ENCODE peak calls at places on chromosomes 11 and 22, in nine cellular contexts. One of them, this sample, is unnamed. For H3K4me1, the result is how much of the 10 kb centered on the place peaks cover.

GRCh38 chr11:94767701-94768601 is at the start of gene AMOTL1:
- DNase-seq in K562: peak
- DNase-seq in adrenal gland: peak
- DNase-seq in prostate gland: peak
- DNase-seq in body of pancreas: peak
- DNase-seq in IMR-90: peak
- DNase-seq in stomach: peak
- DNase-seq in tibial nerve: peak
- DNase-seq in A549: no peak
- DNase-seq in this sample: peak

GRCh38 chr11:43516316-43516820 is 157.6 kb downstream of the TTC17 start:
- DNase-seq in A549: no peak
- DNase-seq in adrenal gland: no peak
- DNase-seq in IMR-90: no peak
- DNase-seq in tibial nerve: no peak
- DNase-seq in stomach: no peak
- DNase-seq in body of pancreas: no peak
- DNase-seq in K562: no peak
- DNase-seq in prostate gland: no peak
- DNase-seq in this sample: no peak

GRCh38 chr11:4044971-4045646 is 49.5 kb upstream of the RRM1 start:
- DNase-seq in K562: no peak
- DNase-seq in prostate gland: peak
- DNase-seq in body of pancreas: no peak
- DNase-seq in IMR-90: no peak
- DNase-seq in A549: no peak
- DNase-seq in stomach: no peak
- DNase-seq in adrenal gland: no peak
- DNase-seq in tibial nerve: no peak
- DNase-seq in this sample: no peak

GRCh38 chr11:117807482-117808272 is 10.7 kb upstream of the DSCAML1 start:
- DNase-seq in tibial nerve: peak
- DNase-seq in adrenal gland: peak
- DNase-seq in body of pancreas: peak
- DNase-seq in prostate gland: peak
- DNase-seq in K562: peak
- DNase-seq in A549: peak
- DNase-seq in stomach: peak
- DNase-seq in IMR-90: peak
- DNase-seq in this sample: peak

GRCh38 chr11:110429614-110430266 is at the start of gene FDX1:
- DNase-seq in tibial nerve: peak
- DNase-seq in IMR-90: peak
- DNase-seq in K562: peak
- DNase-seq in body of pancreas: peak
- DNase-seq in A549: peak
- DNase-seq in prostate gland: peak
- DNase-seq in stomach: peak
- DNase-seq in adrenal gland: peak
- DNase-seq in this sample: peak

GRCh38 chr11:85854212-85854556 is 999 bp upstream of the CCDC83 start:
- DNase-seq in stomach: no peak
- DNase-seq in body of pancreas: no peak
- DNase-seq in IMR-90: no peak
- DNase-seq in adrenal gland: no peak
- DNase-seq in K562: no peak
- DNase-seq in tibial nerve: no peak
- DNase-seq in prostate gland: no peak
- DNase-seq in A549: no peak
- DNase-seq in this sample: no peak

GRCh38 chr11:127898422-127899365 is 688.7 kb downstream of the ETS1 start:
- DNase-seq in IMR-90: no peak
- DNase-seq in A549: no peak
- DNase-seq in tibial nerve: no peak
- DNase-seq in body of pancreas: no peak
- DNase-seq in stomach: no peak
- DNase-seq in K562: no peak
- DNase-seq in prostate gland: no peak
- DNase-seq in adrenal gland: no peak
- DNase-seq in this sample: no peak

GRCh38 chr11:19803506-19803998 is 90.9 kb downstream of the NAV2 start:
- DNase-seq in adrenal gland: no peak
- DNase-seq in A549: no peak
- DNase-seq in K562: no peak
- DNase-seq in prostate gland: no peak
- DNase-seq in body of pancreas: peak
- DNase-seq in IMR-90: no peak
- DNase-seq in stomach: peak
- DNase-seq in tibial nerve: no peak
- DNase-seq in this sample: no peak

GRCh38 chr11:122036022-122036421 is 80.0 kb downstream of the BLID start:
- DNase-seq in K562: no peak
- DNase-seq in IMR-90: peak
- DNase-seq in adrenal gland: no peak
- DNase-seq in body of pancreas: no peak
- DNase-seq in A549: no peak
- DNase-seq in prostate gland: no peak
- DNase-seq in tibial nerve: no peak
- DNase-seq in stomach: no peak
- DNase-seq in this sample: no peak

GRCh38 chr11:16902182-16902581 is 112.0 kb downstream of the PLEKHA7 start:
- DNase-seq in IMR-90: peak
- DNase-seq in tibial nerve: no peak
- DNase-seq in adrenal gland: no peak
- DNase-seq in prostate gland: no peak
- DNase-seq in body of pancreas: no peak
- DNase-seq in stomach: no peak
- DNase-seq in A549: no peak
- DNase-seq in K562: no peak
- DNase-seq in this sample: no peak

GRCh38 chr11:134574947-134575346 is 162.9 kb upstream of the B3GAT1 start:
- DNase-seq in stomach: no peak
- DNase-seq in IMR-90: no peak
- DNase-seq in adrenal gland: no peak
- DNase-seq in prostate gland: no peak
- DNase-seq in tibial nerve: no peak
- DNase-seq in A549: no peak
- DNase-seq in body of pancreas: no peak
- DNase-seq in K562: no peak
- DNase-seq in this sample: no peak

GRCh38 chr22:24703101-24703500 is 71.4 kb downstream of the PIWIL3 start:
- DNase-seq in A549: no peak
- DNase-seq in IMR-90: peak
- DNase-seq in prostate gland: no peak
- DNase-seq in stomach: peak
- DNase-seq in K562: peak
- DNase-seq in adrenal gland: peak
- DNase-seq in body of pancreas: no peak
- DNase-seq in tibial nerve: no peak
- DNase-seq in this sample: peak

GRCh38 chr11:117808768-117809167 is 11.8 kb upstream of the DSCAML1 start:
- DNase-seq in prostate gland: no peak
- DNase-seq in K562: peak
- DNase-seq in IMR-90: no peak
- DNase-seq in body of pancreas: no peak
- DNase-seq in adrenal gland: no peak
- DNase-seq in stomach: no peak
- DNase-seq in A549: no peak
- DNase-seq in tibial nerve: no peak
- DNase-seq in this sample: peak

GRCh38 chr11:24855951-24856350 is 359.1 kb downstream of the LUZP2 start:
- DNase-seq in stomach: no peak
- DNase-seq in tibial nerve: no peak
- DNase-seq in IMR-90: peak
- DNase-seq in K562: no peak
- DNase-seq in adrenal gland: no peak
- DNase-seq in body of pancreas: no peak
- DNase-seq in prostate gland: no peak
- DNase-seq in A549: no peak
- DNase-seq in this sample: no peak

DNA sequence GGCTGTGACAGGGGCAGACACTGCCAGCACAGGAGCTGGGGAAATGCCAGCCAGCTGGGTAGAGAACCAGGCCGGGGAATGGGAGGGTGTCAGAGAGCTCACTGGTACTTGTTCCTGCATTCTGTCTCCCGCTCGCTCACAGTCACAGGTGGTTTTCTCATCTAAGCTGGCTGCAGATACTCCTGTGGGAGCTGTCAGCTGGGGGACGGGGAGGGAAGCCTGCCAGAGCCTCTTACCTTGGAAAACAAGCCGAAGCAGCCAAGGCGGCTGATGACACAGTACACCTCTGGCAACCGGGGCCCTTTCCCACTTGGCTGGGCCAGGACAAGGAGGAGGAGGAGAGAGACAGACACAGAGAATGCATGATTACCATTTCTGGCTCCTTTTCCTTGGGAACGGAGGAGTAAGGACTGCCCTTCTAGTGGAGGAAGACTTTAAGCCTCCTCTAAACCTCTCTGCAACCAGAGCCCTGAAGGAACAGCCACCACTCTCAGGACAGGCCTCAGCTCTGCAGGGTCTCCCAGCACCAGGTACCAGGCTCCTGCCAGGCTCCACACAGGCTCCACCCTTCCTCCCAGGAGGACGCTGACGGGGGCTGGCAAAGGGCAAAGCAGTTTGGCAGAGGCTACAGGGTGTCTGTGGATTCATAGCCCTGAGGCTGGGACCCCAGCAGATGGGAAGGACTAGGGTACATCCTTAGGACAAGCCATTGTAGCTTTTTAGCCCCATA is 25.1 kb downstream of the RPL27A start:
- DNase-seq in A549: no peak
- DNase-seq in adrenal gland: peak
- DNase-seq in prostate gland: peak
- DNase-seq in IMR-90: no peak
- DNase-seq in stomach: no peak
- DNase-seq in K562: no peak
- DNase-seq in body of pancreas: peak
- DNase-seq in tibial nerve: peak
- DNase-seq in this sample: peak
- H3K4me1 ChIP-seq in A549: under half
- H3K4me1 ChIP-seq in adrenal gland: under half
- H3K4me1 ChIP-seq in prostate gland: under half
- H3K4me1 ChIP-seq in IMR-90: under half
- H3K4me1 ChIP-seq in stomach: half or more
- H3K4me1 ChIP-seq in K562: under half
- H3K4me1 ChIP-seq in body of pancreas: under half
- H3K4me1 ChIP-seq in tibial nerve: under half
- H3K4me1 ChIP-seq in this sample: under half

GRCh38 chr11:70201876-70202861 is 927 bp upstream of the FADD start:
- DNase-seq in K562: no peak
- DNase-seq in adrenal gland: no peak
- DNase-seq in A549: no peak
- DNase-seq in prostate gland: no peak
- DNase-seq in body of pancreas: no peak
- DNase-seq in stomach: no peak
- DNase-seq in IMR-90: no peak
- DNase-seq in tibial nerve: no peak
- DNase-seq in this sample: no peak

GRCh38 chr11:70205049-70205725 is 2.1 kb downstream of the FADD start:
- DNase-seq in adrenal gland: no peak
- DNase-seq in tibial nerve: no peak
- DNase-seq in K562: no peak
- DNase-seq in IMR-90: peak
- DNase-seq in stomach: no peak
- DNase-seq in body of pancreas: no peak
- DNase-seq in A549: no peak
- DNase-seq in prostate gland: no peak
- DNase-seq in this sample: no peak

GRCh38 chr11:70204466-70204799 is 1.3 kb downstream of the FADD start:
- DNase-seq in prostate gland: no peak
- DNase-seq in stomach: no peak
- DNase-seq in IMR-90: no peak
- DNase-seq in K562: peak
- DNase-seq in A549: no peak
- DNase-seq in tibial nerve: no peak
- DNase-seq in body of pancreas: no peak
- DNase-seq in adrenal gland: no peak
- DNase-seq in this sample: no peak

GRCh38 chr11:70202898-70203748 is at the start of gene FADD:
- DNase-seq in prostate gland: peak
- DNase-seq in A549: peak
- DNase-seq in IMR-90: peak
- DNase-seq in tibial nerve: peak
- DNase-seq in adrenal gland: peak
- DNase-seq in body of pancreas: peak
- DNase-seq in stomach: peak
- DNase-seq in K562: peak
- DNase-seq in this sample: peak

DNA sequence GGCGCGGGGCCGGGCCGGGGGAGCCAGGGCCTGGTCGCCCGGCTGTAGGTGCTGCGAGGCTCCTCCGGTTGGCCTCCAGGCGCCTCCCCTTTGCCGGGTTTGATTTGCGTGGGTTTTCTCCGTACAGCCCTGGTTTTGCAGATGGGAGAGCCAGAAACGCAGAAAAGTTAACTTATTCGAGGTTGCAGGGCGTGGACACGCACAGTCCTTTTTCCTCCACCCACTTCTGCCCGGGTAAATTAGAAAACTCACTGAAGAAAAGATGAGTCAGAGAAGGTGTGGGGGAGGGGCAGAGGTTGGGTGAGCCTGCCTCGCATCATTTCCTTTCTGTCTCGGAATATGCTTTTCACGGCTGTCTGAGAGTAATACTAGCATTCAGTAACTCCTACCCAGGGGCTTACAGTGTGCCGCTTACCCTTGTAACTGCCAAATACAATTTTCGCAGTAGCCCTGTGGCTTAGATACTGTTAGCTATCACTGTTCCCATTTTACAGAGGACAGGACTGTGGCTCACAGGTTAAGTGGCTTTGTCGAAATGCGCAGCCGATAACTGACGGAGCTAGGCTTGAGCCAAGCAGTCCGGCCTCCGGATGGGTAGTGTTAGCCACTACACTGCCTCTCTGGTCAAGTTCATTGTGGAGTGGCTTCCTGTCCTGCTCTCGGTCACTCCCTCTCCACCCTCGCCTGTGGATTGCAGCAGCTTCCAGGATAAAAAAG is 811 bp downstream of the FADD start:
- DNase-seq in IMR-90: peak
- DNase-seq in prostate gland: peak
- DNase-seq in stomach: peak
- DNase-seq in A549: peak
- DNase-seq in tibial nerve: no peak
- DNase-seq in adrenal gland: peak
- DNase-seq in K562: peak
- DNase-seq in body of pancreas: peak
- DNase-seq in this sample: no peak
- TF ChIP-seq POLR2A in IMR-90: peak
- TF ChIP-seq POLR2A in prostate gland: peak
- TF ChIP-seq POLR2A in stomach: no peak
- TF ChIP-seq POLR2A in A549: no peak
- TF ChIP-seq POLR2A in tibial nerve: no peak
- TF ChIP-seq POLR2A in adrenal gland: peak
- TF ChIP-seq POLR2A in K562: peak
- TF ChIP-seq POLR2A in body of pancreas: no peak
- TF ChIP-seq POLR2A in this sample: no peak

GRCh38 chr22:39463277-39463676 is 6.5 kb downstream of the MGAT3 start:
- DNase-seq in K562: no peak
- DNase-seq in tibial nerve: no peak
- DNase-seq in stomach: no peak
- DNase-seq in body of pancreas: no peak
- DNase-seq in A549: no peak
- DNase-seq in IMR-90: no peak
- DNase-seq in adrenal gland: no peak
- DNase-seq in prostate gland: no peak
- DNase-seq in this sample: no peak
- H3K4me1 ChIP-seq in K562: under half
- H3K4me1 ChIP-seq in tibial nerve: under half
- H3K4me1 ChIP-seq in stomach: under half
- H3K4me1 ChIP-seq in body of pancreas: under half
- H3K4me1 ChIP-seq in A549: under half
- H3K4me1 ChIP-seq in IMR-90: under half
- H3K4me1 ChIP-seq in adrenal gland: under half
- H3K4me1 ChIP-seq in prostate gland: under half
- H3K4me1 ChIP-seq in this sample: half or more

GRCh38 chr11:130383363-130384168 is 44.8 kb downstream of the ADAMTS8 start:
- DNase-seq in adrenal gland: no peak
- DNase-seq in stomach: no peak
- DNase-seq in tibial nerve: no peak
- DNase-seq in body of pancreas: no peak
- DNase-seq in K562: no peak
- DNase-seq in A549: no peak
- DNase-seq in IMR-90: peak
- DNase-seq in prostate gland: no peak
- DNase-seq in this sample: no peak
- TF ChIP-seq POLR2A in adrenal gland: no peak
- TF ChIP-seq POLR2A in stomach: no peak
- TF ChIP-seq POLR2A in tibial nerve: no peak
- TF ChIP-seq POLR2A in body of pancreas: no peak
- TF ChIP-seq POLR2A in K562: no peak
- TF ChIP-seq POLR2A in A549: no peak
- TF ChIP-seq POLR2A in IMR-90: no peak
- TF ChIP-seq POLR2A in prostate gland: no peak
- TF ChIP-seq POLR2A in this sample: no peak

This sample was measured in heart left ventricle.